ENCODE peak calls at places on chromosomes 16 and 17, in ten cellular contexts. X, E, I, V, D, Q, B, P, Z and A are unnamed samples.

GRCh38 chr17:62968445-62968923 is 2.4 kb downstream of the TANC2 start:
- DNase-seq in Z (no peak), I (no peak), D (peak), P (no peak), V (peak), X (peak), Q (peak), E (peak), B (peak), A (no peak)

GRCh38 chr17:68584904-68585303 is 16.3 kb downstream of the FAM20A start:
- DNase-seq in V (no peak), Q (no peak), I (no peak), P (no peak), Z (no peak), D (no peak), E (no peak), B (no peak), X (no peak), A (no peak)

GRCh38 chr16:4217246-4218131 is 24.4 kb downstream of the SRL start:
- DNase-seq in I (no peak), Q (no peak), P (no peak), E (no peak), V (no peak), X (no peak), D (peak), B (no peak), Z (no peak), A (peak)

GRCh38 chr17:54891176-54891821 is 9.4 kb upstream of the TOM1L1 start:
- DNase-seq in Q (peak), V (no peak), E (peak), I (no peak), X (peak), B (peak), Z (no peak), D (peak), P (no peak), A (no peak)

GRCh38 chr16:71626018-71626857 is at the start of gene MARVELD3:
- DNase-seq in Z (peak), B (peak), I (no peak), Q (peak), D (no peak), E (peak), V (peak), P (no peak), X (peak), A (peak)

GRCh38 chr17:59107306-59107670 is 608 bp upstream of the TRIM37 start:
- DNase-seq in E (peak), P (no peak), I (no peak), D (no peak), V (no peak), Z (no peak), B (no peak), X (no peak), Q (no peak), A (no peak)

GRCh38 chr17:33925650-33926049 is 329.4 kb upstream of the CCL2 start:
- DNase-seq in E (no peak), Q (no peak), P (no peak), D (no peak), B (no peak), I (no peak), X (no peak), Z (no peak), V (no peak), A (no peak)

GRCh38 chr16:86960266-86960665 is 356.9 kb downstream of the C16orf95 start:
- DNase-seq in B (no peak), V (no peak), Q (no peak), P (no peak), E (no peak), D (no peak), X (no peak), Z (no peak), I (no peak), A (peak)

GRCh38 chr16:57868913-57869520 is 66.7 kb upstream of the KIFC3 start:
- DNase-seq in B (no peak), E (no peak), V (no peak), X (no peak), I (no peak), P (no peak), D (no peak), Z (peak), Q (no peak), A (no peak)

GRCh38 chr17:12727881-12728280 is 61.4 kb upstream of the ARHGAP44 start:
- DNase-seq in E (no peak), B (no peak), I (no peak), D (peak), V (no peak), Q (no peak), X (no peak), P (no peak), Z (no peak), A (no peak)

GRCh38 chr17:10772425-10773380 is 31.2 kb downstream of the TMEM238L start:
- DNase-seq in D (peak), Q (peak), B (no peak), E (no peak), I (no peak), P (no peak), V (no peak), X (peak), Z (no peak), A (no peak)

GRCh38 chr17:37710344-37710886 is 34.4 kb downstream of the HNF1B start:
- DNase-seq in B (peak), E (no peak), X (peak), V (no peak), I (no peak), P (no peak), D (peak), Z (no peak), Q (peak), A (no peak)

GRCh38 chr17:8360260-8360659 is 16.2 kb downstream of the KRABD2 start:
- DNase-seq in I (no peak), Z (no peak), D (no peak), Q (no peak), P (no peak), E (no peak), B (no peak), V (no peak), X (no peak), A (no peak)

GRCh38 chr16:28193530-28194423 is 18.0 kb downstream of the XPO6 start:
- DNase-seq in I (no peak), Q (no peak), P (no peak), B (no peak), D (peak), X (no peak), V (peak), E (peak), Z (no peak), A (no peak)

GRCh38 chr17:7405413-7405881 is 1.6 kb upstream of the TMEM256 start:
- DNase-seq in X (peak), V (no peak), Q (no peak), B (no peak), D (no peak), E (no peak), P (no peak), I (no peak), Z (no peak), A (peak)

GRCh38 chr17:74599023-74599399 is 6.9 kb upstream of the CD300LD start:
- DNase-seq in Z (no peak), E (no peak), B (no peak), X (no peak), P (no peak), Q (no peak), I (no peak), V (no peak), D (no peak), A (no peak)

GRCh38 chr16:47888142-47888541 is 267.7 kb downstream of the ABCC12 start:
- DNase-seq in B (peak), Z (no peak), Q (no peak), E (peak), P (no peak), D (peak), X (peak), I (no peak), V (no peak), A (no peak)

GRCh38 chr16:55494994-55495421 is 13.9 kb upstream of the LPCAT2 start:
- DNase-seq in E (peak), D (peak), Q (peak), P (no peak), X (peak), V (no peak), I (no peak), Z (no peak), B (no peak), A (no peak)

GRCh38 chr16:62201911-62202310 is 165.7 kb upstream of the CDH8 start:
- DNase-seq in I (no peak), Q (no peak), X (peak), B (no peak), V (no peak), Z (no peak), D (no peak), P (no peak), E (no peak), A (no peak)

GRCh38 chr16:13940397-13940933 is 20.5 kb downstream of the ERCC4 start:
- DNase-seq in I (no peak), Q (peak), V (no peak), E (no peak), B (no peak), D (no peak), P (no peak), Z (no peak), X (no peak), A (no peak)

GRCh38 chr16:88688013-88688778 is 1.9 kb upstream of the SNAI3 start:
- DNase-seq in D (no peak), Q (peak), I (peak), B (no peak), X (no peak), E (no peak), V (no peak), Z (peak), P (peak), A (no peak)

GRCh38 chr17:59369026-59369724 is 37.7 kb downstream of the YPEL2 start:
- DNase-seq in I (no peak), X (no peak), E (no peak), Z (no peak), D (no peak), Q (no peak), P (no peak), V (no peak), B (no peak), A (no peak)

GRCh38 chr16:88453217-88453531 is at the start of gene ZFPM1:
- DNase-seq in P (no peak), B (no peak), X (no peak), V (no peak), Q (no peak), E (no peak), D (no peak), I (no peak), Z (no peak), A (no peak)

GRCh38 chr17:45388604-45389325 is 43.9 kb downstream of the ARHGAP27 start:
- DNase-seq in V (no peak), I (no peak), D (peak), E (no peak), X (no peak), Q (no peak), P (no peak), Z (no peak), B (no peak), A (no peak)

GRCh38 chr17:64994281-64994680 is 62.3 kb downstream of the GNA13 start:
- DNase-seq in V (no peak), X (no peak), I (no peak), Z (no peak), P (no peak), D (no peak), B (no peak), E (no peak), Q (no peak), A (no peak)

GRCh38 chr16:591892-592517 is 2.1 kb downstream of the RAB40C start:
- DNase-seq in Z (peak), I (no peak), Q (no peak), P (no peak), V (no peak), E (no peak), D (no peak), B (no peak), X (no peak), A (no peak)

GRCh38 chr17:67055811-67056745 is 11.7 kb downstream of the CACNG1 start:
- DNase-seq in D (no peak), I (peak), X (no peak), B (no peak), Z (peak), Q (peak), P (no peak), E (no peak), V (no peak), A (no peak)

GRCh38 chr17:1186214-1186820 is 6.5 kb upstream of the ABR start:
- DNase-seq in B (no peak), V (no peak), D (peak), E (peak), P (no peak), I (no peak), X (no peak), Q (no peak), Z (no peak), A (no peak)

GRCh38 chr17:3512512-3513171 is 36.8 kb downstream of the ASPA start:
- DNase-seq in B (no peak), V (no peak), Q (peak), Z (no peak), P (peak), E (no peak), I (peak), D (peak), X (peak), A (peak)

GRCh38 chr16:67264277-67264676 is 15.1 kb upstream of the PLEKHG4 start:
- DNase-seq in V (no peak), P (no peak), I (no peak), X (peak), D (no peak), Z (peak), Q (no peak), E (no peak), B (no peak), A (peak)

GRCh38 chr17:19000531-19001011 is 4.0 kb downstream of the FAM83G start:
- DNase-seq in Q (peak), V (no peak), I (no peak), Z (no peak), D (peak), X (no peak), B (no peak), P (no peak), E (peak), A (peak)

GRCh38 chr17:17469358-17469757 is 7.4 kb upstream of the MED9 start:
- DNase-seq in V (no peak), E (no peak), P (no peak), I (no peak), D (no peak), B (no peak), Q (no peak), X (no peak), Z (no peak), A (no peak)

GRCh38 chr16:89022051-89022836 is 45.2 kb upstream of the CBFA2T3 start:
- DNase-seq in I (no peak), D (no peak), Q (no peak), Z (peak), P (no peak), V (no peak), B (no peak), E (no peak), X (no peak), A (no peak)

GRCh38 chr17:43438626-43439529 is 40.1 kb downstream of the ARL4D start:
- DNase-seq in V (no peak), I (no peak), E (no peak), Q (no peak), P (no peak), X (peak), D (peak), B (no peak), Z (no peak), A (no peak)

GRCh38 chr17:57988301-57989010 is 402 bp upstream of the VEZF1 start:
- DNase-seq in P (peak), D (peak), Q (peak), I (peak), Z (peak), V (no peak), B (peak), X (peak), E (peak), A (peak)

GRCh38 chr17:71237903-71238538 is 882.8 kb upstream of the SOX9 start:
- DNase-seq in V (no peak), X (no peak), D (peak), E (peak), Z (no peak), I (no peak), Q (no peak), B (peak), P (no peak), A (no peak)

GRCh38 chr16:8912793-8913192 is 30.6 kb downstream of the LITAFD start:
- DNase-seq in B (no peak), X (no peak), P (no peak), I (no peak), D (no peak), Q (no peak), V (no peak), Z (no peak), E (no peak), A (no peak)

GRCh38 chr17:65057520-65058075 is 1.1 kb upstream of the GNA13 start:
- DNase-seq in B (no peak), E (no peak), D (no peak), V (no peak), P (no peak), I (peak), Z (peak), X (no peak), Q (peak), A (peak)

DNA sequence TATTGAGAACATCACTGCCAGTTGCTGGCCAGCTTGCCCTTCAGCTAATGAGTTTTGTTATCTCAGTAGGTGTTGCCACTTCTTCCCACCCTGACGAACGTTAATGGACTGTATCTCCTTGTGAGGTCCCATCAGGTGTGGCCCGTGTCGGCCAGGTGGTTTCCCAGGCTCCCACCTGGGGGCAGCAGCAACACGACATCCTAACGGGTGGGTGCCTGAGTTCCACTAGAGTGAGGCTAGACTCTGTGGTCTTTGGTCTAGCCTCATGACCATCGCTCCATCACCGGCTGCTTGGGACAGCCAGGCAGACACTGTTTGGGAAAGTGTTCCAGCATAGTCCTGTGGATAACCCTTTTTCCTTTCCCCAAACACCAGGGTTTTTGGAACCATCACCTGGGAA is 45.6 kb upstream of the LCMT1 start:
- DNase-seq in V (no peak), E (no peak), Z (peak), Q (no peak), B (no peak), X (peak), P (no peak), D (no peak), I (no peak), A (no peak)
- H3K27ac ChIP-seq in V (no peak), E (peak), Z (peak), Q (peak), B (no peak), X (peak), P (peak), D (no peak), I (peak), A (no peak)

GRCh38 chr16:5502467-5502869 is 404.9 kb upstream of the EEF2KMT start:
- DNase-seq in P (peak), Z (no peak), X (peak), V (no peak), B (peak), E (no peak), Q (no peak), I (no peak), D (no peak), A (no peak)
- TF ChIP-seq CTCF in P (peak), Z (no peak), X (peak), V (no peak), B (peak), E (no peak), Q (peak), I (no peak), D (no peak), A (no peak)

GRCh38 chr16:2769100-2769529 is 8.0 kb downstream of the ELOB start:
- DNase-seq in P (no peak), E (no peak), I (no peak), V (no peak), Q (no peak), B (no peak), Z (peak), X (no peak), D (no peak), A (peak)

GRCh38 chr16:2769675-2770056 is 7.4 kb downstream of the ELOB start:
- DNase-seq in V (no peak), I (no peak), B (no peak), P (no peak), E (peak), Z (peak), X (no peak), Q (no peak), D (no peak), A (peak)

GRCh38 chr16:2770781-2771111 is 6.3 kb downstream of the ELOB start:
- DNase-seq in I (no peak), V (no peak), Z (no peak), Q (no peak), X (no peak), E (no peak), B (no peak), P (no peak), D (no peak), A (no peak)

GRCh38 chr16:2771496-2772402 is 5.3 kb downstream of the ELOB start:
- DNase-seq in V (no peak), P (no peak), Q (peak), B (no peak), E (no peak), D (no peak), I (no peak), X (no peak), Z (peak), A (no peak)

GRCh38 chr16:2770057-2770780 is 6.9 kb downstream of the ELOB start:
- DNase-seq in V (no peak), X (no peak), Z (peak), E (no peak), Q (peak), D (no peak), I (no peak), P (no peak), B (no peak), A (peak)
- H3K27ac ChIP-seq in V (no peak), X (peak), Z (no peak), E (peak), Q (no peak), D (no peak), I (peak), P (no peak), B (peak), A (no peak)

GRCh38 chr17:50603340-50603739 is 31.3 kb upstream of the ABCC3 start:
- DNase-seq in D (no peak), I (no peak), V (no peak), P (no peak), B (peak), X (peak), E (no peak), Z (no peak), Q (no peak), A (no peak)
- TF ChIP-seq CTCF in D (no peak), I (no peak), V (no peak), P (no peak), B (no peak), X (peak), E (no peak), Z (no peak), Q (no peak), A (no peak)

GRCh38 chr17:38921756-38922411 is 3.5 kb upstream of the LASP1NB start:
- DNase-seq in Q (no peak), D (no peak), X (peak), P (no peak), V (no peak), I (no peak), B (no peak), E (no peak), Z (peak), A (no peak)

GRCh38 chr17:38926290-38927070 is 1.1 kb downstream of the LASP1NB start:
- DNase-seq in Z (peak), D (no peak), P (no peak), X (no peak), Q (no peak), B (no peak), E (no peak), I (no peak), V (no peak), A (no peak)

GRCh38 chr17:38922538-38923291 is 2.7 kb upstream of the LASP1NB start:
- DNase-seq in Z (peak), I (peak), B (no peak), Q (peak), P (no peak), V (no peak), D (peak), X (peak), E (no peak), A (peak)

GRCh38 chr17:38920374-38921291 is 4.8 kb upstream of the LASP1NB start:
- DNase-seq in Z (peak), B (no peak), P (no peak), V (no peak), X (no peak), E (no peak), Q (no peak), I (no peak), D (no peak), A (no peak)

DNA sequence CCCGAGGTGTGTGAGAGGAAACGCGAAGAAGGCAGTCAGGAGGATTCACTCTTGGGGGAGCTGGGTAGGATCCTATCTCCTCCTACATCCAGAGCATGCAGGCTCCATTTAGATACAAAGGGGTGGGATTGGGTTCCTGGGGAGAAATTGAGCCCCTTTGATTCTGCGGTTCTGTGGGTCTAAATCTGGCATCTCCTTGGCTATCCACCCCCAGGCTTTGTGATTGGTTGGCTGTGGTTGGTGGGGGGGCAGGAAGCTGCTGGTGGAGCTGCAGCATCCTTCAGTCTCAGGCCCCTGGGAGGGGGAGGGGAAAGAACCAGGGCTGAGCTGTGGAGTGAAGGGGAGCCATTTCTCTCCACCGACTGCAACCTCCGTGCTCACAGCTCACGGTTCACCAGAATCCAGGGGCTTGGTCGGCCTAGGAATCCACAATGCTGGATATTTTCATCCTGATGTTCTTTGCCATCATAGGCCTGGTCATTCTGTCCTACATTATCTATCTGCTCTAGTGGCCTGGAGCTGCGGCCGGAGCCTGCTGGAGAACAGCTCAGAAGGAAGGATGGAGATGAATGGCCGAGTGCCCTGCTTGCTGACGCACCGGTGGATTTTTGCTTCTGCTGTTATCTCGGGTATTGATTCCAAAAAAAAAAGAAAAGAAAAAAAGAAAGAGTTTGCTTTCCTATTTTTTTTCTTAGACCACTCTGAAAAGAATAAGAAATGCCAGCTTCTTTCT is at the start of gene LASP1NB:
- DNase-seq in D (peak), X (peak), I (no peak), E (no peak), V (peak), Q (no peak), P (peak), B (no peak), Z (peak), A (peak)
- H3K27ac ChIP-seq in D (no peak), X (peak), I (no peak), E (no peak), V (no peak), Q (no peak), P (peak), B (no peak), Z (peak), A (no peak)

GRCh38 chr17:47742319-47743181 is 9.5 kb downstream of the TBX21 start:
- DNase-seq in V (peak), P (no peak), Q (no peak), D (no peak), X (peak), I (no peak), B (no peak), Z (peak), E (no peak), A (no peak)
- TF ChIP-seq CTCF in V (peak), P (peak), Q (no peak), D (no peak), X (peak), I (peak), B (peak), Z (peak), E (no peak), A (no peak)